ENCODE peak calls at places on chromosomes 11 and 22, in nine cellular contexts. G is OCI-LY7; X is GM23338; J is left ventricle myocardium inferior; V is psoas muscle; P is effector memory CD4-positive, alpha-beta T cell; I is Karpas-422; D is transverse colon; K is upper lobe of right lung. M is an unnamed sample.

GRCh38 chr11:130247289-130247688 is 67.4 kb downstream of the ZBTB44 start:
- DNase-seq in V (no peak), J (no peak), K (no peak), P (no peak), G (no peak), D (no peak), I (no peak), X (no peak), M (no peak)

GRCh38 chr22:33116846-33117547 is 58.8 kb upstream of the SYN3 start:
- DNase-seq in J (no peak), I (no peak), X (no peak), P (no peak), D (no peak), V (no peak), G (peak; percentile 20), K (no peak), M (no peak)

GRCh38 chr22:22705328-22706100 is 61.1 kb downstream of the GGTLC2 start:
- DNase-seq in D (no peak), V (no peak), P (no peak), I (no peak), K (no peak), G (no peak), X (no peak), J (no peak), M (no peak)

GRCh38 chr11:86103808-86104207 is 34.9 kb upstream of the PICALM start:
- DNase-seq in V (no peak), J (no peak), P (no peak), K (no peak), D (no peak), X (no peak), I (no peak), G (no peak), M (no peak)

GRCh38 chr11:104968365-104968855 is at the start of gene CASP4:
- DNase-seq in K (no peak), I (peak; percentile 67), V (no peak), X (no peak), J (no peak), P (no peak), G (peak; percentile 2), D (peak; percentile 16), M (no peak)

GRCh38 chr11:11998091-11998781 is 10.2 kb downstream of the DKK3 start:
- DNase-seq in G (no peak), V (no peak), J (no peak), D (no peak), I (no peak), X (no peak), K (no peak), P (no peak), M (no peak)

GRCh38 chr11:57279131-57279530 is 42.1 kb upstream of the APLNR start:
- DNase-seq in D (no peak), X (no peak), I (no peak), P (no peak), J (no peak), G (no peak), V (no peak), K (no peak), M (no peak)

GRCh38 chr11:61162092-61162935 is 1.1 kb upstream of the VPS37C start:
- DNase-seq in X (peak; percentile 57), V (no peak), G (peak; percentile 24), I (peak; percentile 86), D (peak; percentile 47), K (no peak), P (no peak), J (no peak), M (peak; percentile 37)

GRCh38 chr11:129691154-129691553 is 124.5 kb upstream of the TMEM45B start:
- DNase-seq in K (peak; percentile 28), X (no peak), J (no peak), I (no peak), P (no peak), G (no peak), D (no peak), V (no peak), M (no peak)

GRCh38 chr11:119905162-119905561 is 176.2 kb upstream of the NECTIN1 start:
- DNase-seq in V (no peak), J (no peak), D (peak; percentile 55), K (peak; percentile 43), I (no peak), P (no peak), X (no peak), G (no peak), M (no peak)
- H3K4me1 ChIP-seq in V (no peaks in the 10 kb centered on the region), J (peaks cover 26% of the 10 kb centered on the region), D (peaks cover 56% of the 10 kb centered on the region), K (no peaks in the 10 kb centered on the region), I (peaks cover 6% of the 10 kb centered on the region), P (no peaks in the 10 kb centered on the region), X (peaks cover 6% of the 10 kb centered on the region), G (no peaks in the 10 kb centered on the region), M (no peaks in the 10 kb centered on the region)

DNA sequence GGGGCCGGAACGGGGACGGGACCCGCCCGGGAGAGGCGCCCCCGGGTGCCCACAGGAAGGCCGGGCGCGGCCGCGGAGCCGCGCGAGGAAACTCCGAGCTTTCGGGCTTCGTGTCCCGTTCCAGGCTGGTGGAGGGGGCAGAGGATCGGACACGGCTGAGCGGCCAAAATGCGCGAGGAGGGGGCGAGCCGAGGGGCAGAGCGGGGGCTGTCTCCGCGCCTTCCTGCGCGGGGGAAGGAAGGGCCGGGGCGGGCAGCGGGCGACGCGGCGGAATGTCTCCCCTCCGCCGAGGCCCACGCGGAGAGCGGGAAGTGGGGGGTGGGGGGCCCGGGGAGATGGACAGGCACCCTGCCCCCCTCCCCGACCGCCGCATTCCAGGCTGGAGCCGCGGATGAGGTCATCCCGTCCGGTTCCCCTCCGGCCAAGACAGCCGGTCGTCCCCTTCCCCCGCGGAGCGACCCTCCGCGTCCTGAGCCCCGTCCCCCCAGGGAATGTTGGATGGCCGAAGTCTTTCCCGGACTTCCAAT is 465 bp downstream of the CDC42EP1 start:
- DNase-seq in X (peak; percentile 41), V (peak; percentile 74), D (peak; percentile 34), J (peak; percentile 69), K (peak; percentile 85), G (no peak), P (no peak), I (no peak), M (peak; percentile 72)
- H3K27ac ChIP-seq in X (no peak overlapping the region), V (peak overlapping the region; percentile 85), D (peak overlapping the region; percentile 99), J (peak overlapping the region; percentile 98), K (peak overlapping the region; percentile 97), G (no peak overlapping the region), P (no peak overlapping the region), I (no peak overlapping the region), M (peak overlapping the region; percentile 98)

DNA sequence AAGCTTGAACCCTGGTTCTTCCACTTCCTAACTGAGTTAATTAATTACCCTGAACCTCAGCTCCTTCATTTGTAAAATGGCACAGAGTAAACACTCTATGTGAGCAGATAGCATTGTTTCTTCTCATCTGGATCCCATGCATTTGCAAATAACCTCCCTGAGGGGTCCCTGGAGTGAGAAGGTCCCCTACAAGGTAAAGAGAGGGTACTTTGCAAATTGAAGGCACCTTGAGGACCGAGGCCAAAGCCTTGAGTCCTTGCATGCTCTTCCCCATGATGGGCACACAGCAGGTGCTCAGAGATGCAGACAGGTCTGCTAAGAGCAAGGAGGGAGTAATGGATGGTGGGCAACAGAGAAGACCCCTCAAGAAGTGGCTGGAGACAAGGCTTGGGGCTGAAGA is 33.2 kb downstream of the OTOG start:
- DNase-seq in J (no peak), K (no peak), I (no peak), X (no peak), V (no peak), P (no peak), G (no peak), D (no peak), M (peak; percentile 3)
- H3K4me3 ChIP-seq in J (no peak overlapping the region), K (no peak overlapping the region), I (no peak overlapping the region), X (no peak overlapping the region), V (no peak overlapping the region), P (no peak overlapping the region), G (no peak overlapping the region), D (no peak overlapping the region), M (no peak overlapping the region)

DNA sequence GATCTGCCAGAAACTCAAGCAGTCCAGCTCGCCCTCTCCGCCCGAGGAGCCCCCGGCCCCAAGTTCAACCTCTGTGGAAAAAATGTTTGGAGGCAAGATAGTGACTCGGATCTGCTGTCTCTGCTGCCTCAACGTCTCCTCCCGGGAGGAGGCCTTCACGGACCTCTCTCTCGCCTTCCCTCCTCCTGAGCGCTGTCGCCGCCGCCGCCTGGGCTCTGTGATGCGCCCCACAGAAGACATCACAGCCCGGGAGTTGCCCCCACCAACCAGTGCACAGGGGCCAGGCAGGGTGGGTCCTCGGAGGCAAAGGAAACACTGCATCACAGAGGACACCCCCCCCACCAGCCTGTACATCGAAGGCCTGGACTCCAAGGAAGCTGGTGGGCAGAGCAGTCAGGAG is 20.8 kb downstream of the USP35 start:
- DNase-seq in K (no peak), J (peak; percentile 12), V (no peak), X (no peak), G (no peak), I (no peak), D (no peak), P (no peak), M (no peak)
- H3K4me1 ChIP-seq in K (no peaks in the 10 kb centered on the region), J (peaks cover 9% of the 10 kb centered on the region), V (peaks cover 8% of the 10 kb centered on the region), X (no peaks in the 10 kb centered on the region), G (no peaks in the 10 kb centered on the region), I (no peaks in the 10 kb centered on the region), D (no peaks in the 10 kb centered on the region), P (no peaks in the 10 kb centered on the region), M (peaks cover 13% of the 10 kb centered on the region)

GRCh38 chr22:50531546-50532352 is 1.9 kb upstream of the TYMP start:
- DNase-seq in X (peak; percentile 76), V (peak; percentile 88), J (peak; percentile 88), I (peak; percentile 90), G (peak; percentile 72), P (no peak), K (peak; percentile 94), D (peak; percentile 84), M (peak; percentile 94)

GRCh38 chr22:50530857-50531545 is 1.2 kb upstream of the TYMP start:
- DNase-seq in D (peak; percentile 93), G (peak; percentile 90), X (peak; percentile 91), J (peak; percentile 87), I (peak; percentile 95), K (peak; percentile 98), P (peak; percentile 58), V (peak; percentile 93), M (peak; percentile 93)

GRCh38 chr22:50532353-50532700 is 2.5 kb upstream of the TYMP start:
- DNase-seq in K (peak; percentile 85), I (peak; percentile 46), G (peak; percentile 22), P (no peak), V (no peak), X (no peak), D (peak; percentile 63), J (no peak), M (no peak)

GRCh38 chr22:50535113-50535512 is 5.3 kb upstream of the TYMP start:
- DNase-seq in K (no peak), J (no peak), D (no peak), P (no peak), V (no peak), G (peak; percentile 49), X (no peak), I (peak; percentile 93), M (no peak)

GRCh38 chr22:50532824-50533344 is 3.1 kb upstream of the TYMP start:
- DNase-seq in K (no peak), X (no peak), J (no peak), I (peak; percentile 48), D (no peak), V (no peak), P (no peak), G (no peak), M (no peak)
- H3K27ac ChIP-seq in K (peak overlapping the region; percentile 99), X (no peak overlapping the region), J (peak overlapping the region; percentile 94), I (peak overlapping the region; percentile 95), D (peak overlapping the region; percentile 99), V (peak overlapping the region; percentile 79), P (peak overlapping the region; percentile 97), G (no peak overlapping the region), M (no peak overlapping the region)

GRCh38 chr11:46134061-46134460 is 12.8 kb upstream of the PHF21A start:
- DNase-seq in V (no peak), X (no peak), P (no peak), J (no peak), D (no peak), I (no peak), K (no peak), G (no peak), M (no peak)
- H3K4me3 ChIP-seq in V (no peak overlapping the region), X (no peak overlapping the region), P (no peak overlapping the region), J (no peak overlapping the region), D (no peak overlapping the region), I (no peak overlapping the region), K (no peak overlapping the region), G (no peak overlapping the region), M (no peak overlapping the region)